ENCODE peak calls at places on chromosomes 6 and 20, in five cellular contexts. B is IMR-90, K is GM10248, G is mucosa of descending colon, H is pancreas. V is an unnamed sample.

GRCh38 chr6:46688117-46688965 is 656 bp downstream of the TDRD6 start:
- DNase-seq in B (no peak), K (no peak), G (peak), H (no peak), V (no peak)

GRCh38 chr6:8181162-8181909 is 79.0 kb upstream of the EEF1E1 start:
- DNase-seq in B (no peak), K (no peak), G (no peak), H (no peak), V (no peak)

GRCh38 chr6:28474441-28475219 is 31.3 kb upstream of the ZSCAN23 start:
- DNase-seq in B (peak), K (peak), G (no peak), H (no peak), V (peak)

GRCh38 chr6:42790549-42791181 is 8.8 kb downstream of the BICRAL start:
- DNase-seq in B (no peak), K (no peak), G (no peak), H (no peak), V (no peak)

GRCh38 chr6:42898891-42899361 is 16.9 kb upstream of the PTCRA start:
- DNase-seq in B (peak), K (no peak), G (no peak), H (peak), V (no peak)

GRCh38 chr6:89921691-89922090 is 27.4 kb downstream of the GJA10 start:
- DNase-seq in B (no peak), K (no peak), G (no peak), H (no peak), V (no peak)

GRCh38 chr6:85569323-85569722 is 24.3 kb downstream of the SNX14 start:
- DNase-seq in B (peak), K (no peak), G (no peak), H (no peak), V (no peak)

GRCh38 chr6:25147191-25147590 is 132.0 kb upstream of the CARMIL1 start:
- DNase-seq in B (no peak), K (peak), G (no peak), H (no peak), V (peak)

GRCh38 chr6:110563711-110564110 is 87.3 kb upstream of the SLC22A16 start:
- DNase-seq in B (no peak), K (no peak), G (no peak), H (no peak), V (no peak)

GRCh38 chr6:797479-798077 is 104.6 kb upstream of the EXOC2 start:
- DNase-seq in B (peak), K (peak), G (no peak), H (peak), V (peak)

GRCh38 chr6:13406781-13407180 is 78.4 kb upstream of the TBC1D7 start:
- DNase-seq in B (no peak), K (no peak), G (no peak), H (no peak), V (no peak)

GRCh38 chr6:12483712-12484111 is 193.6 kb downstream of the EDN1 start:
- DNase-seq in B (peak), K (peak), G (no peak), H (no peak), V (peak)

GRCh38 chr6:20168668-20169633 is 43.3 kb downstream of the MBOAT1 start:
- DNase-seq in B (no peak), K (no peak), G (no peak), H (no peak), V (no peak)

GRCh38 chr6:77178821-77179220 is 284.5 kb downstream of the HTR1B start:
- DNase-seq in B (peak), K (no peak), G (no peak), H (no peak), V (no peak)

GRCh38 chr6:137518584-137518983 is 24.4 kb upstream of the OLIG3 start:
- DNase-seq in B (no peak), K (no peak), G (no peak), H (no peak), V (no peak)

GRCh38 chr6:140462495-140463311 is 1088.3 kb upstream of the CITED2 start:
- DNase-seq in B (peak), K (no peak), G (no peak), H (peak), V (no peak)

GRCh38 chr20:19408971-19409370 is 196.5 kb downstream of the SLC24A3 start:
- DNase-seq in B (no peak), K (no peak), G (no peak), H (no peak), V (no peak)

GRCh38 chr6:16676978-16677377 is 84.3 kb downstream of the ATXN1 start:
- DNase-seq in B (peak), K (no peak), G (no peak), H (peak), V (no peak)

GRCh38 chr6:109024784-109025183 is 69.9 kb downstream of the SESN1 start:
- DNase-seq in B (peak), K (no peak), G (no peak), H (no peak), V (no peak)

GRCh38 chr20:24778585-24779031 is 170.5 kb upstream of the CST7 start:
- DNase-seq in B (no peak), K (no peak), G (peak), H (peak), V (no peak)

GRCh38 chr20:1130849-1131248 is 12.4 kb downstream of the PSMF1 start:
- DNase-seq in B (no peak), K (peak), G (peak), H (no peak), V (no peak)

GRCh38 chr20:49813305-49813974 is 812 bp downstream of the SLC9A8 start:
- DNase-seq in B (no peak), K (no peak), G (no peak), H (no peak), V (no peak)

GRCh38 chr6:84263557-84263956 is 36.1 kb upstream of the CEP162 start:
- DNase-seq in B (no peak), K (no peak), G (no peak), H (no peak), V (no peak)

GRCh38 chr6:35048031-35048613 is 93.0 kb downstream of the TCP11 start:
- DNase-seq in B (no peak), K (no peak), G (no peak), H (no peak), V (no peak)

GRCh38 chr20:54643761-54644160 is 168.4 kb downstream of the DOK5 start:
- DNase-seq in B (peak), K (no peak), G (no peak), H (no peak), V (no peak)

GRCh38 chr6:159973951-159974350 is 5.1 kb downstream of the IGF2R start:
- DNase-seq in B (peak), K (no peak), G (no peak), H (no peak), V (peak)

GRCh38 chr6:129416337-129416990 is 293.5 kb downstream of the ARHGAP18 start:
- DNase-seq in B (no peak), K (no peak), G (no peak), H (no peak), V (no peak)

GRCh38 chr6:23414922-23415321 is 711.1 kb upstream of the NRSN1 start:
- DNase-seq in B (no peak), K (no peak), G (no peak), H (no peak), V (no peak)

GRCh38 chr6:139161169-139161568 is 26.3 kb downstream of the HECA start:
- DNase-seq in B (peak), K (no peak), G (no peak), H (no peak), V (no peak)

GRCh38 chr6:143745160-143746133 is 67.7 kb downstream of the PHACTR2 start:
- DNase-seq in B (peak), K (no peak), G (peak), H (peak), V (no peak)

GRCh38 chr20:43975096-43975768 is 60.6 kb downstream of the TOX2 start:
- DNase-seq in B (peak), K (no peak), G (no peak), H (no peak), V (no peak)

GRCh38 chr6:80638222-80639055 is 532.0 kb downstream of the BCKDHB start:
- DNase-seq in B (peak), K (no peak), G (no peak), H (peak), V (no peak)

GRCh38 chr6:116682334-116682712 is 1.3 kb downstream of the KPNA5 start:
- DNase-seq in B (peak), K (peak), G (no peak), H (no peak), V (peak)

GRCh38 chr6:75882734-75883133 is 133.7 kb downstream of the MYO6 start:
- DNase-seq in B (peak), K (no peak), G (no peak), H (no peak), V (no peak)

GRCh38 chr20:39036011-39036410 is 73.9 kb downstream of the DHX35 start:
- DNase-seq in B (peak), K (no peak), G (no peak), H (no peak), V (no peak)
- TF ChIP-seq CTCF in B (no peak), K (no peak), G (no peak), H (no peak), V (no peak)

DNA sequence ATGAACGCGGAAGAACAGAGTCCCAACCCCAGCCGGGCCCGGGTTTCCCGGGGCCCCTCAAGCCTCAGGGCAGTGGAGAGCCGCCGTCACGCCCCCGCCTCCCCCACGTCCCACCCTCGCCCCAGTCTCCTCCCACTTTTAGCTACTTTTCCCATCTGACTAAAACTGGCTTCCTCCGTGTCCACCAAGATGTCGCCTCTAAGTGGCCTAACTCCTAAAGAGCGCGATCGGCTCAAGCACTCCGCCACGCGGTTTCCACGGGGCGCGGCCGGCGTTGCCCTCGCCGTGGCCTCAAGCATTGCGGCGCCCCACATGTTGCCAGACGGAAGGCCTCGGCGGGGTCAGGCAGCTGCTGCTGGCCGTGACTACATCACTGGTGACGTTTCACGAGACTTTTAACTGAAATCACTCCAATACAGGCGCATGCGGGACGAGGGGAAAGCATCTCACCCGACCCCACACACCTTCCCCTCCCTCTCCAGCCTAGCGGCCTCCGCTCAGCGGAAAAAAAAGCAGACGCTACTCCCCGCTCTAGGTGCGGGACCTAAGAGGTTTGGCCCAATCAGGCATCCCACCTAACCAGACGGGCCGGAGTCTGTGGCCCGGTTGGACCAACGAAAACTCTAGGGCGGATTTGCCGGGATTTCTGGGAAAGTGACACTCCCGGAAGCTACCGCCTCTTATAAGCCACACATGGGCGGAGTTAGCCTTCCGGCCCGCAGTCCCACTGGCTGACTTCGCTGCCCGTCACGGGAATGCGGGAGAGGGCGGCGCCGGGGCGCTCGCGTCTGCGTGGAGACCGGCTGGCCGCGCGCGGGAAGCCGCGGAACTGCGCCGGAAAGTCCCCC is at the start of gene NXT1:
- DNase-seq in B (peak), K (peak), G (peak), H (peak), V (peak)
- TF ChIP-seq CTCF in B (no peak), K (peak), G (no peak), H (no peak), V (no peak)

GRCh38 chr6:82185948-82186347 is 61.6 kb downstream of the IBTK start:
- DNase-seq in B (no peak), K (no peak), G (no peak), H (no peak), V (no peak)
- TF ChIP-seq CTCF in B (no peak), K (no peak), G (no peak), H (no peak), V (no peak)

GRCh38 chr20:3710703-3711417 is 1.5 kb downstream of the SIGLEC1 start:
- DNase-seq in B (peak), K (peak), G (no peak), H (peak), V (peak)
- TF ChIP-seq CTCF in B (peak), K (peak), G (peak), H (peak), V (peak)

DNA sequence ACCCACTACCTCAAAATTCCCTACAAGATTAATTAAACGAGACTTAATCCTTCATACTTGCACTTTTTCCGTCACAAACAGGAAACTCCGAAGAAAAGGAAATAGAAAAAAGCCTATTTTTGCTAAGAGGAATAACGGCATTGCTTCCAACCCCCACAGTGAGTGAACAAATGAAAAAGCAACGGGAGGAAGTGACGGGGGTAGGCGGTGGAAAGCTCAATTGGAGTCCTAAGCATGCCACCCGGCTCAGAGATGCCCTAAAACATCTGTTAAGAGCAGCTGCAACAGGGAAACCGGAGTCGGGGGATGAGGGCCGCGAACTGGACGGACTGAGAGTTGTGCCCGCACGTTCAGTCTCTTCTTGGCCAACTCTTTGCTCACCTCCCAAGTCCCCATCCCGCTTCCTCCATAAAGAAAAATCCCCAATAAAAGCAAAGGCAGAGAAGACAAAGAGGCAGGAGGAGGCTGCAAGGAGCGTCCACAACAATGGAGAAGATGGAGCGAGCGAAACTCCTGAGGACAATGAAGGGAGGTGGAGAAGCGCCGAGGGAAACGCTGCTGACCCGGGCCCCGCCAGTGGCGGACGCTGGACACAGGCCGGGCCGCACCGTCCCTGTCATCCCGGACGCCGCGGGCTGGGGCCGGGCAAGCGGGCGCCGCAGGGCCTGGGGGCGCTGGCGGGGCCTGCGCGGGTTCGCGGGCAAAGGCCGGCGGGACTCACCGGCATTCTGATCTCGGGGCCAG is 671 bp downstream of the SEC63 start:
- DNase-seq in B (peak), K (peak), G (peak), H (peak), V (peak)
- TF ChIP-seq CTCF in B (no peak), K (no peak), G (no peak), H (no peak), V (no peak)

GRCh38 chr6:135087803-135088202 is 33.2 kb upstream of the HBS1L start:
- DNase-seq in B (no peak), K (no peak), G (no peak), H (peak), V (no peak)

GRCh38 chr6:135088232-135088760 is 33.7 kb upstream of the HBS1L start:
- DNase-seq in B (no peak), K (no peak), G (no peak), H (no peak), V (no peak)

GRCh38 chr6:135089901-135090300 is 35.3 kb upstream of the HBS1L start:
- DNase-seq in B (no peak), K (no peak), G (no peak), H (no peak), V (no peak)

GRCh38 chr6:135090819-135091218 is 36.2 kb upstream of the HBS1L start:
- DNase-seq in B (no peak), K (no peak), G (no peak), H (no peak), V (no peak)

DNA sequence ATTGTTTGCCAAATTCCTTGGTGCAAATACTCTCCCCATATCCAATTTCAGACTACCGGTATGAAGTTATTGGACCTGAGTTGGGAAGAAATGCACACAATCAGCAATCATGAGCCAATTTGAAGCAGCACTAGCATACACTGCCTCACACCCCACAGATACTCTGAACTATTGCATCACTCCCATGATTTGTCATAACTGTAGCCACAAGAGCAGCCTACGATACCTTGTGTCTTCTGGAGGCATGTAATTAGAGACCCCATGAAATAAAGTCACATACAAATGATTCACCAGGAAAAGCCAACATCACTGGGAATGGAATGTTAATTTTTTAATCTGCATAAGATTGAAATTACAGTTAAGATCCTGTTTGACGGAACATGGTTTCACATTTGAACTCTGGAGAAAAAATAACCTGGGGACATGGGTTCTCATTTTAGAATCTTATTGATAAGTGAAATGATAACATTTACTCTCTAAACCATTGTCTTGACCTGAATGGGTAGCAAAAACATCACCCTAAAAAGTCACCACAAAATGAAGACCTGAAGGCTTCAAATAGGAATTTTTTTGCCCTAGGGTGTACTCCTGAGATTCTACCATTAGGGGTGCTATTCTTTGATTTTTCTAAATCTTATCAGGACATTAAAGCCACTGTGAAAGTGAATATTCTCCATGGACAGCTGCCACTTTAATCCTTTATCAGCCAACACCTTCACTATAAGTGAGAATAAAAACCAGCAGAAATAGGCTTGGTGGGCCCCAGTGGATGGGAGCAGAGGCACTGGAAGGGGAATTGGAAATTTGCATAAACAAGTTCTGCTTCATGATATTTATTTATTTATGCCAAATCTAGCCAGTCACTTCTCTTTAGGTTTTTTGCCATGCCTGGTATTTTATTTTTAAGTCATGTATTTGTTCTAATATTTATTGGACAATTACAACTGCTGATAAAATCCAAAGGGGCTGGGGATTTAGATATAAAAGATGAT is 34.5 kb upstream of the HBS1L start:
- DNase-seq in B (peak), K (peak), G (no peak), H (no peak), V (peak)
- TF ChIP-seq CTCF in B (peak), K (peak), G (no peak), H (no peak), V (no peak)

DNA sequence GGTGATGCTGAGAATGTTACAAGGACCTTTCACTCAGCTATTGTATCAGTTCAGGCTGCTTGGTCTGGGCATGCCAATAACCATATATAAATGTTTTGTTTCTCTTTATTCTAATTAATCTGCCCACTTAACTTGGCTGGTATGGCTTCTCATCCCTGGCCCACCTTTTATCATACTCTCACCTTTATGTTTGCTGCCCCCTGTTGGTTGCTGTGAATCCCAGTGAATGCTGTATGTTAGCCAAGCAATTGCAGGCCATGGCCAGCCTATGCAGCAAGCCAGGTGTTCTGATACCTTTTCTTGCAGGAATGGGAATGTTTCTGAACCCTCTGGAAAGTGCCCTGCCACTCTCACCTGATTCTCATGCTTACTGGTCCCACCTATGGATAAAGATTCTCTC is 54.6 kb downstream of the PCSK2 start:
- DNase-seq in B (peak), K (no peak), G (no peak), H (peak), V (peak)
- TF ChIP-seq CTCF in B (peak), K (peak), G (no peak), H (peak), V (peak)

GRCh38 chr6:39818695-39819094 is 26.5 kb downstream of the DAAM2 start:
- DNase-seq in B (peak), K (no peak), G (no peak), H (no peak), V (no peak)

GRCh38 chr6:39820553-39820952 is 28.4 kb downstream of the DAAM2 start:
- DNase-seq in B (no peak), K (no peak), G (no peak), H (no peak), V (no peak)

GRCh38 chr6:39821014-39821738 is 29.0 kb downstream of the DAAM2 start:
- DNase-seq in B (no peak), K (no peak), G (no peak), H (no peak), V (no peak)

GRCh38 chr6:39819226-39819625 is 27.1 kb downstream of the DAAM2 start:
- DNase-seq in B (peak), K (no peak), G (no peak), H (no peak), V (no peak)

GRCh38 chr6:39819676-39820075 is 27.5 kb downstream of the DAAM2 start:
- DNase-seq in B (no peak), K (no peak), G (no peak), H (no peak), V (no peak)
- TF ChIP-seq CTCF in B (no peak), K (no peak), G (no peak), H (no peak), V (no peak)